ENCODE peak calls at places on chromosomes 12 and 14, in four cellular contexts. N, H, B and G are unnamed samples.

GRCh38 chr12:132512197-132513069 is 22.5 kb downstream of the FBRSL1 start:
- DNase-seq in N (no peak), H (no peak), B (no peak), G (no peak)

GRCh38 chr14:60514378-60515243 is 5.7 kb downstream of the SIX6 start:
- DNase-seq in N (no peak), H (no peak), B (no peak), G (no peak)

GRCh38 chr12:25957898-25958253 is 606 bp upstream of the RASSF8 start:
- DNase-seq in N (no peak), H (no peak), B (no peak), G (no peak)

GRCh38 chr14:21244546-21244945 is 24.7 kb downstream of the HNRNPC start:
- DNase-seq in N (no peak), H (no peak), B (no peak), G (no peak)

GRCh38 chr14:67423424-67423823 is 11.5 kb upstream of the PLEK2 start:
- DNase-seq in N (no peak), H (no peak), B (no peak), G (no peak)

GRCh38 chr12:63151061-63151897 is at the start of gene AVPR1A:
- DNase-seq in N (peak), H (no peak), B (peak), G (no peak)

GRCh38 chr12:31322651-31323248 is 3.2 kb downstream of the SINHCAF start:
- DNase-seq in N (no peak), H (no peak), B (no peak), G (peak)

GRCh38 chr14:99946652-99947489 is 118.4 kb upstream of the EVL start:
- DNase-seq in N (peak), H (peak), B (no peak), G (peak)

GRCh38 chr12:130700492-130701401 is 15.4 kb downstream of the RIMBP2 start:
- DNase-seq in N (no peak), H (no peak), B (no peak), G (no peak)

GRCh38 chr12:64840129-64840528 is 15.7 kb downstream of the TBC1D30 start:
- DNase-seq in N (no peak), H (no peak), B (no peak), G (no peak)

GRCh38 chr12:107033758-107034739 is 47.1 kb upstream of the MTERF2 start:
- DNase-seq in N (no peak), H (no peak), B (no peak), G (no peak)

GRCh38 chr12:57520008-57520726 is at the start of gene DDIT3:
- DNase-seq in N (peak), H (peak), B (peak), G (peak)

GRCh38 chr12:122732170-122732569 is 1.5 kb upstream of the HCAR1 start:
- DNase-seq in N (no peak), H (no peak), B (no peak), G (no peak)

GRCh38 chr14:106578479-106578878 is 1052.1 kb downstream of the TMEM121 start:
- DNase-seq in N (no peak), H (peak), B (no peak), G (no peak)

GRCh38 chr12:57618966-57619433 is 7.8 kb downstream of the ARHGEF25 start:
- DNase-seq in N (no peak), H (no peak), B (no peak), G (no peak)

GRCh38 chr12:116714175-116714574 is 23.7 kb downstream of the SPRING1 start:
- DNase-seq in N (no peak), H (no peak), B (no peak), G (no peak)

GRCh38 chr12:7994731-7995205 is 37.7 kb upstream of the FOXJ2 start:
- DNase-seq in N (no peak), H (no peak), B (no peak), G (no peak)

GRCh38 chr12:39623919-39624318 is 4.3 kb upstream of the ABCD2 start:
- DNase-seq in N (no peak), H (no peak), B (no peak), G (no peak)

GRCh38 chr14:26598081-26598671 is 343 bp upstream of the NOVA1 start:
- DNase-seq in N (peak), H (peak), B (peak), G (peak)

GRCh38 chr14:26597136-26598080 is at the start of gene NOVA1:
- DNase-seq in N (peak), H (no peak), B (peak), G (peak)

GRCh38 chr14:26596722-26597030 is 1.2 kb downstream of the NOVA1 start:
- DNase-seq in N (peak), H (no peak), B (no peak), G (peak)

GRCh38 chr14:26595922-26596721 is 1.7 kb downstream of the NOVA1 start:
- DNase-seq in N (no peak), H (no peak), B (no peak), G (no peak)

GRCh38 chr14:26598672-26599131 is 869 bp upstream of the NOVA1 start:
- DNase-seq in N (no peak), H (no peak), B (no peak), G (no peak)
- H3K27ac ChIP-seq in N (no peak), H (peak), B (no peak), G (peak)

GRCh38 chr14:52906141-52906601 is 44.7 kb downstream of the FERMT2 start:
- DNase-seq in N (no peak), H (no peak), B (no peak), G (no peak)
- H3K27ac ChIP-seq in N (no peak), H (peak), B (peak), G (peak)

GRCh38 chr14:98501836-98502235 is 770.2 kb downstream of the BCL11B start:
- DNase-seq in N (no peak), H (no peak), B (no peak), G (no peak)
- H3K27ac ChIP-seq in N (no peak), H (no peak), B (no peak), G (no peak)

GRCh38 chr12:49887536-49888401 is 15.9 kb downstream of the FAIM2 start:
- DNase-seq in N (no peak), H (no peak), B (peak), G (peak)
- H3K27ac ChIP-seq in N (no peak), H (no peak), B (no peak), G (no peak)

DNA sequence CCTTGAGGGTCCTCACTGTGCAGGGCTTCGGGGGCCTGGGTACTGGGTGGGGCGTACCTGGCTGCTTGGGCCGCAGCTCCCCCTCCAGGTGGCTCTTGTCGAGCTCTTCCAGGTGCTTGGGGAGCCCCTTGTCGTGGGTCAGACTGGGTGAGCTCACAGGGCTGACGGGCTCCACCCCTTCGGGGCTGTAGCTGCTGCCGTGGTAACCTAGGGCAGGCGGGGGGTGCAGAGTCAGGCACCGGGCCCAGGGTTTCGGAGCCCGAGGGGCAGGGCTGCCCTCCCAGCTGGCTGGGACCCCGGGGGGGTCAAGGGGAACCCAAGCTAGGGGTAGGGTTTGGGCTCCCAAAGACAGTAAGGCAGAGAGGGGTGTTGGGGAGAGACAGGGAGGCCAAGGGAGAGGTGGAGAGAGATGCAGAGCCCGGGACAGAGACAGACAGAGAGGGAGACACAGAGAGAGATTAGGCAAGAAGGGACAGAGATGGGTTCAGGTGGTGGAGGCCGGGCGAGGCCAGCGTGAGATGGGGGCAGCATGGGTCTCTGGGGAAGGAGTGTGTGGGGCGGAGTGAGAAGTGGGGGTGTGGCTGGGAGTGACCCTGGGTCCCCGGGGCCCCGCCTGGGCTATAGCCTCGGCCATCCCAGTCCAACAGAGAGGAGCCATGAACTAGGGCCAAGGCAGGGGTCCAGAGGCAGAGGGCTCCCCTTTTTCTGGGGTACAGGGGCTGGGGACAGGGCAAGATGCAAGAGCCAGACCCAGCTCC is 40.7 kb downstream of the RFLNA start:
- DNase-seq in N (no peak), H (no peak), B (no peak), G (no peak)
- H3K27ac ChIP-seq in N (no peak), H (no peak), B (no peak), G (no peak)

GRCh38 chr14:104827173-104828055 is 26.5 kb downstream of the ZBTB42 start:
- DNase-seq in N (peak), H (peak), B (no peak), G (peak)
- H3K27ac ChIP-seq in N (peak), H (peak), B (no peak), G (peak)

GRCh38 chr14:78355109-78355508 is 184.9 kb downstream of the NRXN3 start:
- DNase-seq in N (no peak), H (no peak), B (no peak), G (no peak)
- H3K27ac ChIP-seq in N (no peak), H (no peak), B (no peak), G (no peak)